ENCODE peak calls at places on chromosomes 6 and 20, in seven cellular contexts. One of them, this sample, is unnamed.

GRCh38 chr20:62598761-62599194 is 43.5 kb upstream of the SLCO4A1 start:
- DNase-seq in adrenal gland: no peak
- DNase-seq in neural crest cell: no peak
- DNase-seq in fibroblast of mammary gland: no peak
- DNase-seq in GM23338: no peak
- DNase-seq in mammary epithelial cell: no peak
- DNase-seq in SK-N-SH: no peak
- DNase-seq in this sample: no peak

GRCh38 chr6:99507648-99508047 is 7.6 kb downstream of the USP45 start:
- DNase-seq in SK-N-SH: no peak
- DNase-seq in neural crest cell: no peak
- DNase-seq in GM23338: no peak
- DNase-seq in fibroblast of mammary gland: no peak
- DNase-seq in adrenal gland: no peak
- DNase-seq in mammary epithelial cell: no peak
- DNase-seq in this sample: no peak

GRCh38 chr20:35283441-35284266 is 918 bp downstream of the EIF6 start:
- DNase-seq in GM23338: no peak
- DNase-seq in fibroblast of mammary gland: no peak
- DNase-seq in SK-N-SH: no peak
- DNase-seq in mammary epithelial cell: peak
- DNase-seq in adrenal gland: no peak
- DNase-seq in neural crest cell: no peak
- DNase-seq in this sample: no peak

GRCh38 chr20:41308290-41308691 is 9.2 kb downstream of the ZHX3 start:
- DNase-seq in mammary epithelial cell: peak
- DNase-seq in fibroblast of mammary gland: peak
- DNase-seq in GM23338: peak
- DNase-seq in neural crest cell: no peak
- DNase-seq in SK-N-SH: no peak
- DNase-seq in adrenal gland: no peak
- DNase-seq in this sample: no peak

GRCh38 chr20:63536997-63537524 is at the start of gene PTK6:
- DNase-seq in fibroblast of mammary gland: no peak
- DNase-seq in SK-N-SH: no peak
- DNase-seq in adrenal gland: no peak
- DNase-seq in neural crest cell: no peak
- DNase-seq in GM23338: no peak
- DNase-seq in mammary epithelial cell: no peak
- DNase-seq in this sample: no peak

GRCh38 chr6:24381476-24382219 is 21.1 kb upstream of the MRS2 start:
- DNase-seq in SK-N-SH: no peak
- DNase-seq in neural crest cell: no peak
- DNase-seq in GM23338: no peak
- DNase-seq in adrenal gland: no peak
- DNase-seq in fibroblast of mammary gland: no peak
- DNase-seq in mammary epithelial cell: no peak
- DNase-seq in this sample: no peak

GRCh38 chr6:30940361-30941001 is at the start of gene MUCL3:
- DNase-seq in adrenal gland: no peak
- DNase-seq in GM23338: no peak
- DNase-seq in mammary epithelial cell: no peak
- DNase-seq in fibroblast of mammary gland: no peak
- DNase-seq in SK-N-SH: no peak
- DNase-seq in neural crest cell: no peak
- DNase-seq in this sample: no peak

GRCh38 chr20:64069614-64070243 is 6.7 kb downstream of the TCEA2 start:
- DNase-seq in mammary epithelial cell: no peak
- DNase-seq in SK-N-SH: peak
- DNase-seq in adrenal gland: no peak
- DNase-seq in GM23338: peak
- DNase-seq in fibroblast of mammary gland: no peak
- DNase-seq in neural crest cell: peak
- DNase-seq in this sample: no peak

GRCh38 chr6:52546192-52546591 is 30.7 kb downstream of the TRAM2 start:
- DNase-seq in mammary epithelial cell: no peak
- DNase-seq in neural crest cell: no peak
- DNase-seq in adrenal gland: no peak
- DNase-seq in fibroblast of mammary gland: no peak
- DNase-seq in GM23338: no peak
- DNase-seq in SK-N-SH: no peak
- DNase-seq in this sample: no peak

GRCh38 chr20:33837096-33837830 is 26.1 kb downstream of the CHMP4B start:
- DNase-seq in SK-N-SH: no peak
- DNase-seq in mammary epithelial cell: no peak
- DNase-seq in adrenal gland: no peak
- DNase-seq in neural crest cell: no peak
- DNase-seq in GM23338: no peak
- DNase-seq in fibroblast of mammary gland: no peak
- DNase-seq in this sample: no peak

GRCh38 chr20:49575551-49576060 is 7.7 kb upstream of the PTGIS start:
- DNase-seq in fibroblast of mammary gland: peak
- DNase-seq in adrenal gland: no peak
- DNase-seq in mammary epithelial cell: no peak
- DNase-seq in neural crest cell: no peak
- DNase-seq in SK-N-SH: no peak
- DNase-seq in GM23338: no peak
- DNase-seq in this sample: no peak

GRCh38 chr20:366042-366718 is 14.4 kb upstream of the TRIB3 start:
- DNase-seq in mammary epithelial cell: peak
- DNase-seq in GM23338: no peak
- DNase-seq in SK-N-SH: no peak
- DNase-seq in fibroblast of mammary gland: no peak
- DNase-seq in adrenal gland: no peak
- DNase-seq in neural crest cell: no peak
- DNase-seq in this sample: no peak

GRCh38 chr6:47230579-47230978 is 79.1 kb downstream of the TNFRSF21 start:
- DNase-seq in fibroblast of mammary gland: no peak
- DNase-seq in adrenal gland: no peak
- DNase-seq in neural crest cell: no peak
- DNase-seq in GM23338: no peak
- DNase-seq in SK-N-SH: no peak
- DNase-seq in mammary epithelial cell: no peak
- DNase-seq in this sample: no peak

GRCh38 chr6:69768664-69769063 is 28.1 kb downstream of the LMBRD1 start:
- DNase-seq in mammary epithelial cell: no peak
- DNase-seq in adrenal gland: no peak
- DNase-seq in neural crest cell: no peak
- DNase-seq in SK-N-SH: no peak
- DNase-seq in GM23338: no peak
- DNase-seq in fibroblast of mammary gland: peak
- DNase-seq in this sample: no peak
- TF ChIP-seq CTCF in mammary epithelial cell: peak
- TF ChIP-seq CTCF in adrenal gland: peak
- TF ChIP-seq CTCF in neural crest cell: peak
- TF ChIP-seq CTCF in SK-N-SH: peak
- TF ChIP-seq CTCF in GM23338: no peak
- TF ChIP-seq CTCF in fibroblast of mammary gland: no peak
- TF ChIP-seq CTCF in this sample: no peak

GRCh38 chr20:24705486-24705885 is 236.1 kb downstream of the SYNDIG1 start:
- DNase-seq in SK-N-SH: no peak
- DNase-seq in GM23338: no peak
- DNase-seq in neural crest cell: no peak
- DNase-seq in fibroblast of mammary gland: no peak
- DNase-seq in adrenal gland: no peak
- DNase-seq in mammary epithelial cell: no peak
- DNase-seq in this sample: no peak
- TF ChIP-seq CTCF in SK-N-SH: no peak
- TF ChIP-seq CTCF in GM23338: no peak
- TF ChIP-seq CTCF in neural crest cell: no peak
- TF ChIP-seq CTCF in fibroblast of mammary gland: no peak
- TF ChIP-seq CTCF in adrenal gland: no peak
- TF ChIP-seq CTCF in mammary epithelial cell: no peak
- TF ChIP-seq CTCF in this sample: no peak

GRCh38 chr6:43386492-43386891 is 17.0 kb upstream of the ZNF318 start:
- DNase-seq in mammary epithelial cell: no peak
- DNase-seq in SK-N-SH: peak
- DNase-seq in GM23338: no peak
- DNase-seq in fibroblast of mammary gland: peak
- DNase-seq in neural crest cell: no peak
- DNase-seq in adrenal gland: no peak
- DNase-seq in this sample: no peak
- TF ChIP-seq CTCF in mammary epithelial cell: peak
- TF ChIP-seq CTCF in SK-N-SH: peak
- TF ChIP-seq CTCF in GM23338: no peak
- TF ChIP-seq CTCF in fibroblast of mammary gland: peak
- TF ChIP-seq CTCF in neural crest cell: peak
- TF ChIP-seq CTCF in adrenal gland: peak
- TF ChIP-seq CTCF in this sample: no peak

GRCh38 chr6:27178001-27178730 is 69.3 kb upstream of the PRSS16 start:
- DNase-seq in mammary epithelial cell: peak
- DNase-seq in adrenal gland: peak
- DNase-seq in neural crest cell: no peak
- DNase-seq in fibroblast of mammary gland: peak
- DNase-seq in SK-N-SH: peak
- DNase-seq in GM23338: peak
- DNase-seq in this sample: no peak
- TF ChIP-seq CTCF in mammary epithelial cell: no peak
- TF ChIP-seq CTCF in adrenal gland: no peak
- TF ChIP-seq CTCF in neural crest cell: no peak
- TF ChIP-seq CTCF in fibroblast of mammary gland: no peak
- TF ChIP-seq CTCF in SK-N-SH: no peak
- TF ChIP-seq CTCF in GM23338: no peak
- TF ChIP-seq CTCF in this sample: no peak

GRCh38 chr20:13261460-13262301 is 40.6 kb downstream of the ISM1 start:
- DNase-seq in mammary epithelial cell: peak
- DNase-seq in GM23338: peak
- DNase-seq in adrenal gland: peak
- DNase-seq in neural crest cell: peak
- DNase-seq in fibroblast of mammary gland: peak
- DNase-seq in SK-N-SH: peak
- DNase-seq in this sample: no peak

GRCh38 chr20:13263451-13263850 is 42.4 kb downstream of the ISM1 start:
- DNase-seq in mammary epithelial cell: no peak
- DNase-seq in SK-N-SH: no peak
- DNase-seq in GM23338: no peak
- DNase-seq in neural crest cell: no peak
- DNase-seq in fibroblast of mammary gland: no peak
- DNase-seq in adrenal gland: no peak
- DNase-seq in this sample: no peak

GRCh38 chr20:13262701-13263335 is 41.7 kb downstream of the ISM1 start:
- DNase-seq in GM23338: no peak
- DNase-seq in fibroblast of mammary gland: no peak
- DNase-seq in mammary epithelial cell: no peak
- DNase-seq in neural crest cell: no peak
- DNase-seq in adrenal gland: no peak
- DNase-seq in SK-N-SH: no peak
- DNase-seq in this sample: no peak

GRCh38 chr20:13260620-13261279 is 39.7 kb downstream of the ISM1 start:
- DNase-seq in SK-N-SH: no peak
- DNase-seq in GM23338: no peak
- DNase-seq in neural crest cell: no peak
- DNase-seq in mammary epithelial cell: no peak
- DNase-seq in fibroblast of mammary gland: no peak
- DNase-seq in adrenal gland: no peak
- DNase-seq in this sample: no peak

GRCh38 chr20:13262302-13262650 is 41.2 kb downstream of the ISM1 start:
- DNase-seq in adrenal gland: no peak
- DNase-seq in mammary epithelial cell: no peak
- DNase-seq in neural crest cell: no peak
- DNase-seq in GM23338: no peak
- DNase-seq in SK-N-SH: no peak
- DNase-seq in fibroblast of mammary gland: no peak
- DNase-seq in this sample: no peak
- TF ChIP-seq CTCF in adrenal gland: no peak
- TF ChIP-seq CTCF in mammary epithelial cell: no peak
- TF ChIP-seq CTCF in neural crest cell: no peak
- TF ChIP-seq CTCF in GM23338: no peak
- TF ChIP-seq CTCF in SK-N-SH: peak
- TF ChIP-seq CTCF in fibroblast of mammary gland: no peak
- TF ChIP-seq CTCF in this sample: peak

GRCh38 chr6:165049362-165049761 is 260.0 kb downstream of the C6orf118 start:
- DNase-seq in fibroblast of mammary gland: peak
- DNase-seq in neural crest cell: peak
- DNase-seq in mammary epithelial cell: no peak
- DNase-seq in GM23338: peak
- DNase-seq in adrenal gland: peak
- DNase-seq in SK-N-SH: peak
- DNase-seq in this sample: no peak
- TF ChIP-seq CTCF in fibroblast of mammary gland: peak
- TF ChIP-seq CTCF in neural crest cell: peak
- TF ChIP-seq CTCF in mammary epithelial cell: peak
- TF ChIP-seq CTCF in GM23338: peak
- TF ChIP-seq CTCF in adrenal gland: no peak
- TF ChIP-seq CTCF in SK-N-SH: peak
- TF ChIP-seq CTCF in this sample: no peak

GRCh38 chr6:127120109-127120786 is 1.8 kb downstream of the RSPO3 start:
- DNase-seq in neural crest cell: no peak
- DNase-seq in adrenal gland: no peak
- DNase-seq in fibroblast of mammary gland: no peak
- DNase-seq in GM23338: peak
- DNase-seq in SK-N-SH: peak
- DNase-seq in mammary epithelial cell: no peak
- DNase-seq in this sample: no peak
- TF ChIP-seq CTCF in neural crest cell: no peak
- TF ChIP-seq CTCF in adrenal gland: no peak
- TF ChIP-seq CTCF in fibroblast of mammary gland: no peak
- TF ChIP-seq CTCF in GM23338: no peak
- TF ChIP-seq CTCF in SK-N-SH: no peak
- TF ChIP-seq CTCF in mammary epithelial cell: no peak
- TF ChIP-seq CTCF in this sample: no peak

This sample was measured in activated B cell treated with CpG ODN at 0.5 μM for 24 hours.